ENCODE peak calls at places on chromosome 7, in four cellular contexts. C, D, O and S are unnamed samples.

GRCh38 chr7:19621740-19622139 is 87.1 kb downstream of the POLR1F start:
- DNase-seq in C (no peak), O (no peak), D (no peak), S (no peak)

GRCh38 chr7:568681-569035 is 49.0 kb upstream of the PDGFA start:
- DNase-seq in C (no peak), O (no peak), D (no peak), S (no peak)

GRCh38 chr7:29893351-29894005 is 87.2 kb downstream of the WIPF3 start:
- DNase-seq in O (no peak), C (no peak), D (no peak), S (no peak)

GRCh38 chr7:40507166-40507565 is 372.4 kb downstream of the SUGCT start:
- DNase-seq in O (peak; percentile 20), D (no peak), C (no peak), S (peak; percentile 4)

GRCh38 chr7:4878336-4879335 is 4.9 kb downstream of the RADIL start:
- DNase-seq in O (no peak), D (no peak), C (no peak), S (no peak)

GRCh38 chr7:28075674-28076358 is 104.8 kb downstream of the JAZF1 start:
- DNase-seq in D (no peak), C (no peak), O (no peak), S (no peak)

GRCh38 chr7:102236592-102237287 is 49.9 kb upstream of the SH2B2 start:
- DNase-seq in C (no peak), D (peak; percentile 70), O (peak; percentile 21), S (no peak)

GRCh38 chr7:38679419-38679818 is 48.2 kb upstream of the AMPH start:
- DNase-seq in O (no peak), C (no peak), D (no peak), S (no peak)

GRCh38 chr7:23357190-23358093 is 58.3 kb downstream of the MALSU1 start:
- DNase-seq in D (no peak), O (peak; percentile 32), C (no peak), S (no peak)

GRCh38 chr7:90706067-90706716 is 110.1 kb downstream of the CDK14 start:
- DNase-seq in O (no peak), C (no peak), D (no peak), S (no peak)

GRCh38 chr7:129532375-129532774 is 30.0 kb downstream of the SMKR1 start:
- DNase-seq in O (no peak), D (no peak), C (no peak), S (no peak)

GRCh38 chr7:74412603-74413002 is 41.1 kb upstream of the GTF2IRD1 start:
- DNase-seq in O (no peak), C (no peak), D (no peak), S (no peak)

GRCh38 chr7:27046854-27047549 is 48.8 kb downstream of the HOXA1 start:
- DNase-seq in O (peak; percentile 49), D (no peak), C (no peak), S (no peak)

GRCh38 chr7:32335107-32335506 is 155.1 kb downstream of the LSM5 start:
- DNase-seq in O (no peak), D (no peak), C (no peak), S (no peak)

GRCh38 chr7:116780966-116781365 is 81.4 kb upstream of the CAPZA2 start:
- DNase-seq in O (no peak), C (no peak), D (peak; percentile 13), S (no peak)

GRCh38 chr7:76394962-76395361 is 14.5 kb downstream of the SSC4D start:
- DNase-seq in D (no peak), C (no peak), O (no peak), S (no peak)

GRCh38 chr7:74087791-74088453 is 4.3 kb downstream of the LIMK1 start:
- DNase-seq in D (no peak), O (no peak), C (no peak), S (no peak)

GRCh38 chr7:156827587-156828203 is 65.3 kb downstream of the LMBR1 start:
- DNase-seq in C (no peak), D (no peak), O (peak; percentile 39), S (no peak)

GRCh38 chr7:26451997-26452396 is 160.3 kb downstream of the SNX10 start:
- DNase-seq in C (no peak), O (no peak), D (peak; percentile 38), S (peak; percentile 22)